ENCODE peak calls at places on chromosomes 13 and 19, in nine cellular contexts. D is EL; C is fibroblast of mammary gland; F is heart right ventricle; S is stimulated activated CD8-positive, alpha-beta memory T cell treated with anti-CD3 and anti-CD28 coated beads, Interleukin-15, amount 100 ng/mL, for 4 hours; T is activated T-cell treated with anti-CD3 and anti-CD28 coated beads, Interleukin-2, amount 50 U/mL, for 24 hours; G is lower lobe of right lung; W is tibial artery; Y is globus pallidus. Q is an unnamed sample.

GRCh38 chr13:109744512-109745051 is 41.8 kb downstream of the IRS2 start:
- DNase-seq in Y (peak), T (no peak), S (no peak), D (peak), G (no peak), F (peak), W (no peak), C (peak), Q (no peak)

GRCh38 chr13:77065456-77066147 is 38.6 kb upstream of the FBXL3 start:
- DNase-seq in S (no peak), D (no peak), W (no peak), Y (peak), T (no peak), C (no peak), F (no peak), G (no peak), Q (no peak)

GRCh38 chr19:15779756-15780476 is 7.5 kb upstream of the OR10H5 start:
- DNase-seq in Y (peak), S (no peak), G (peak), W (peak), C (peak), F (peak), T (no peak), D (peak), Q (no peak)

GRCh38 chr19:1512671-1513491 is at the start of gene ADAMTSL5:
- DNase-seq in T (peak), D (peak), C (peak), W (no peak), S (peak), F (peak), Y (no peak), G (no peak), Q (peak)

GRCh38 chr13:110023729-110024645 is 237.6 kb upstream of the IRS2 start:
- DNase-seq in S (no peak), W (peak), F (peak), G (no peak), C (peak), T (no peak), D (no peak), Y (peak), Q (no peak)

GRCh38 chr19:20367811-20368294 is 197.7 kb downstream of the ZNF737 start:
- DNase-seq in C (no peak), D (no peak), T (no peak), F (no peak), Y (no peak), W (no peak), G (no peak), S (no peak), Q (no peak)

GRCh38 chr19:1249990-1250298 is 1.6 kb downstream of the MIDN start:
- DNase-seq in D (no peak), Y (no peak), C (no peak), T (no peak), F (no peak), G (no peak), W (no peak), S (no peak), Q (no peak)

GRCh38 chr19:23949611-23950010 is 34.9 kb downstream of the ZNF726 start:
- DNase-seq in T (no peak), D (no peak), C (peak), F (no peak), Y (no peak), W (no peak), G (no peak), S (no peak), Q (no peak)

GRCh38 chr19:609001-609340 is 19.3 kb downstream of the HCN2 start:
- DNase-seq in D (no peak), T (no peak), Y (peak), S (no peak), C (no peak), W (no peak), G (peak), F (no peak), Q (no peak)

GRCh38 chr13:111411186-111411858 is 90.9 kb downstream of the TEX29 start:
- DNase-seq in F (no peak), Y (no peak), T (no peak), S (no peak), D (no peak), G (no peak), C (no peak), W (no peak), Q (no peak)

GRCh38 chr13:42820450-42820849 is 39.1 kb downstream of the FAM216B start:
- DNase-seq in Y (no peak), S (no peak), W (no peak), T (no peak), C (peak), G (no peak), D (no peak), F (no peak), Q (peak)

GRCh38 chr19:57171551-57172081 is 4.3 kb upstream of the DUXA start:
- DNase-seq in S (no peak), C (peak), Y (peak), F (peak), W (no peak), T (peak), G (peak), D (peak), Q (no peak)

GRCh38 chr19:41626877-41627276 is at the start of gene CEACAM4:
- DNase-seq in F (peak), Y (peak), T (no peak), C (no peak), W (no peak), G (peak), S (no peak), D (no peak), Q (no peak)

GRCh38 chr13:24500977-24501376 is 11.6 kb downstream of the PARP4 start:
- DNase-seq in T (no peak), C (peak), D (peak), F (no peak), S (no peak), G (no peak), Y (no peak), W (no peak), Q (peak)

GRCh38 chr19:7140137-7140536 is 70.6 kb downstream of the ZNF557 start:
- DNase-seq in Y (no peak), D (no peak), T (no peak), F (no peak), G (no peak), S (no peak), C (no peak), W (no peak), Q (no peak)

GRCh38 chr19:40033989-40034560 is 22.0 kb downstream of the ZNF780B start:
- DNase-seq in S (no peak), T (no peak), G (no peak), W (no peak), D (no peak), F (no peak), Y (no peak), C (no peak), Q (no peak)

GRCh38 chr19:34712606-34713261 is 21.3 kb upstream of the ZNF181 start:
- DNase-seq in C (peak), S (no peak), W (no peak), F (peak), D (peak), G (no peak), T (no peak), Y (peak), Q (peak)

GRCh38 chr13:112972867-112973576 is 4.0 kb downstream of the MCF2L start:
- DNase-seq in T (no peak), D (no peak), C (no peak), Y (no peak), W (peak), S (no peak), F (no peak), G (peak), Q (no peak)

GRCh38 chr19:30807263-30807662 is 435.1 kb downstream of the ZNF536 start:
- DNase-seq in S (no peak), C (no peak), T (no peak), Y (no peak), D (no peak), G (no peak), W (no peak), F (no peak), Q (no peak)

GRCh38 chr19:16714702-16715294 is 4.8 kb upstream of the NWD1 start:
- DNase-seq in T (peak), W (peak), C (peak), S (no peak), D (peak), G (peak), Y (peak), F (peak), Q (no peak)

GRCh38 chr13:88136098-88136790 is 465.1 kb downstream of the SLITRK5 start:
- DNase-seq in T (no peak), C (no peak), Y (no peak), D (no peak), F (no peak), G (no peak), W (no peak), S (no peak), Q (no peak)

GRCh38 chr13:98480915-98481510 is 95.9 kb downstream of the STK24 start:
- DNase-seq in Y (no peak), C (peak), S (no peak), W (no peak), D (no peak), F (no peak), G (no peak), T (peak), Q (no peak)

GRCh38 chr19:35986664-35987570 is 8.1 kb upstream of the SDHAF1 start:
- DNase-seq in S (no peak), Y (no peak), C (no peak), D (no peak), G (peak), T (peak), W (no peak), F (peak), Q (no peak)

GRCh38 chr13:24459234-24459633 is 53.3 kb downstream of the PARP4 start:
- DNase-seq in T (no peak), C (peak), S (no peak), D (peak), F (no peak), Y (no peak), G (no peak), W (no peak), Q (no peak)

GRCh38 chr19:39974377-39975155 is 3.6 kb downstream of the PSMC4 start:
- DNase-seq in T (no peak), D (no peak), G (no peak), W (no peak), C (peak), S (no peak), Y (no peak), F (no peak), Q (no peak)

GRCh38 chr13:76790519-76791289 is 95.5 kb downstream of the KCTD12 start:
- DNase-seq in T (no peak), D (no peak), C (no peak), G (no peak), Y (no peak), W (no peak), F (peak), S (no peak), Q (no peak)

GRCh38 chr19:6070179-6071102 is 39.9 kb downstream of the RFX2 start:
- DNase-seq in D (no peak), C (no peak), S (no peak), W (peak), F (no peak), G (no peak), Y (no peak), T (no peak), Q (no peak)

GRCh38 chr13:59416561-59416960 is 747.2 kb downstream of the DIAPH3 start:
- DNase-seq in D (no peak), C (no peak), F (no peak), S (no peak), W (no peak), Y (no peak), G (no peak), T (no peak), Q (no peak)

GRCh38 chr13:99312493-99312883 is 5.3 kb upstream of the GPR183 start:
- DNase-seq in W (peak), C (peak), Y (peak), S (no peak), D (peak), F (peak), G (peak), T (no peak), Q (no peak)

GRCh38 chr13:51907040-51907732 is 45.4 kb downstream of the CCDC70 start:
- DNase-seq in W (no peak), T (no peak), C (no peak), F (no peak), S (no peak), G (no peak), D (no peak), Y (no peak), Q (no peak)

GRCh38 chr19:5397804-5398692 is 57.2 kb upstream of the ZNRF4 start:
- DNase-seq in G (no peak), T (peak), C (no peak), Y (no peak), F (no peak), S (no peak), D (peak), W (no peak), Q (peak)

GRCh38 chr13:109816979-109817275 is 30.5 kb upstream of the IRS2 start:
- DNase-seq in C (peak), T (no peak), W (no peak), Y (no peak), F (no peak), S (no peak), G (no peak), D (peak), Q (no peak)

GRCh38 chr13:113305208-113305607 is 8.2 kb downstream of the LAMP1 start:
- DNase-seq in W (no peak), F (no peak), G (no peak), C (peak), T (no peak), S (no peak), D (peak), Y (no peak), Q (no peak)

GRCh38 chr13:111313911-111314425 is 6.5 kb upstream of the TEX29 start:
- DNase-seq in S (no peak), F (no peak), Y (no peak), T (no peak), C (no peak), D (no peak), G (no peak), W (no peak), Q (no peak)

GRCh38 chr13:32164622-32165268 is 133.2 kb downstream of the FRY start:
- DNase-seq in C (peak), T (peak), S (no peak), F (no peak), Y (peak), W (no peak), D (peak), G (no peak), Q (peak)

GRCh38 chr13:110815471-110816204 is 99.2 kb downstream of the ANKRD10 start:
- DNase-seq in T (no peak), S (no peak), W (peak), D (no peak), F (no peak), G (no peak), Y (no peak), C (no peak), Q (peak)

GRCh38 chr13:62512194-62513141 is 1096.8 kb upstream of the PCDH20 start:
- DNase-seq in D (peak), G (no peak), F (no peak), Y (peak), T (no peak), C (peak), W (no peak), S (no peak), Q (peak)

GRCh38 chr19:52665529-52665928 is 27.4 kb upstream of the ZNF83 start:
- DNase-seq in T (no peak), C (peak), Y (no peak), G (no peak), D (peak), F (no peak), W (no peak), S (no peak), Q (peak)